ENCODE peak calls at places on chromosomes 11 and 22, in nine cellular contexts. V, Y, U, J, F, G, M, D and Q are unnamed samples.

GRCh38 chr11:118572914-118573550 is 823 bp downstream of the ARCN1 start:
- DNase-seq in V (no peak), Y (no peak), U (no peak), J (no peak), F (no peak), G (peak; percentile 75), M (peak; percentile 46), D (no peak), Q (no peak)

GRCh38 chr22:30605449-30606110 is 1.4 kb upstream of the TCN2 start:
- DNase-seq in V (peak; percentile 63), Y (peak; percentile 47), U (no peak), J (no peak), F (no peak), G (peak; percentile 25), M (peak; percentile 61), D (no peak), Q (peak; percentile 10)

GRCh38 chr11:95266751-95267374 is 35.9 kb upstream of the SESN3 start:
- DNase-seq in V (no peak), Y (no peak), U (no peak), J (no peak), F (no peak), G (no peak), M (peak; percentile 24), D (no peak), Q (no peak)

GRCh38 chr22:38296372-38296771 is 20.9 kb downstream of the CSNK1E start:
- DNase-seq in V (no peak), Y (no peak), U (no peak), J (no peak), F (no peak), G (no peak), M (no peak), D (no peak), Q (no peak)

GRCh38 chr22:32852346-32853251 is 51.1 kb downstream of the TIMP3 start:
- DNase-seq in V (peak; percentile 42), Y (peak; percentile 70), U (no peak), J (no peak), F (no peak), G (no peak), M (peak; percentile 72), D (peak; percentile 40), Q (no peak)

GRCh38 chr11:118205979-118206611 is 18.7 kb downstream of the JAML start:
- DNase-seq in V (no peak), Y (no peak), U (no peak), J (no peak), F (no peak), G (no peak), M (no peak), D (no peak), Q (no peak)

GRCh38 chr11:117911694-117912093 is 17.5 kb downstream of the TMPRSS13 start:
- DNase-seq in V (no peak), Y (peak; percentile 5), U (no peak), J (no peak), F (no peak), G (no peak), M (no peak), D (no peak), Q (no peak)

GRCh38 chr11:119267645-119268044 is 49.3 kb downstream of the MCAM start:
- DNase-seq in V (no peak), Y (no peak), U (no peak), J (no peak), F (no peak), G (no peak), M (no peak), D (no peak), Q (no peak)

GRCh38 chr11:1619449-1619848 is 2.5 kb downstream of the KRTAP5-4 start:
- DNase-seq in V (no peak), Y (no peak), U (no peak), J (no peak), F (peak; percentile 40), G (peak; percentile 15), M (peak; percentile 6), D (no peak), Q (no peak)

GRCh38 chr22:37330200-37331033 is 48.1 kb downstream of the CYTH4 start:
- DNase-seq in V (no peak), Y (no peak), U (no peak), J (peak; percentile 74), F (no peak), G (peak; percentile 90), M (peak; percentile 90), D (no peak), Q (no peak)

GRCh38 chr22:36027579-36027959 is 1.1 kb downstream of the RBFOX2 start:
- DNase-seq in V (no peak), Y (peak; percentile 26), U (no peak), J (no peak), F (no peak), G (no peak), M (no peak), D (no peak), Q (no peak)

GRCh38 chr11:62012451-62013265 is 45.2 kb upstream of the FTH1 start:
- DNase-seq in V (no peak), Y (no peak), U (no peak), J (no peak), F (peak; percentile 64), G (peak; percentile 42), M (peak; percentile 50), D (no peak), Q (no peak)

GRCh38 chr22:47918276-47918928 is 1156.0 kb downstream of the TBC1D22A start:
- DNase-seq in V (no peak), Y (no peak), U (no peak), J (no peak), F (peak; percentile 89), G (no peak), M (no peak), D (no peak), Q (no peak)

GRCh38 chr11:43988040-43988793 is 45.8 kb downstream of the C11orf96 start:
- DNase-seq in V (no peak), Y (peak; percentile 64), U (no peak), J (no peak), F (no peak), G (peak; percentile 59), M (peak; percentile 56), D (no peak), Q (no peak)

GRCh38 chr22:35315855-35316745 is 16.4 kb downstream of the TOM1 start:
- DNase-seq in V (no peak), Y (no peak), U (peak; percentile 75), J (no peak), F (peak; percentile 64), G (no peak), M (no peak), D (no peak), Q (no peak)

GRCh38 chr11:64642418-64642735 is 51.4 kb downstream of the SLC22A12 start:
- DNase-seq in V (no peak), Y (no peak), U (no peak), J (no peak), F (no peak), G (no peak), M (no peak), D (no peak), Q (no peak)

GRCh38 chr11:60767388-60767811 is 10.7 kb downstream of the MS4A15 start:
- DNase-seq in V (no peak), Y (no peak), U (peak; percentile 45), J (no peak), F (peak; percentile 70), G (no peak), M (no peak), D (no peak), Q (no peak)

GRCh38 chr22:28952857-28953256 is 69.5 kb downstream of the ZNRF3 start:
- DNase-seq in V (peak; percentile 43), Y (no peak), U (no peak), J (no peak), F (no peak), G (peak; percentile 80), M (no peak), D (no peak), Q (no peak)
- H3K27ac ChIP-seq in V (no peak overlapping the region), Y (no peak overlapping the region), U (peak overlapping the region; percentile 82), J (no peak overlapping the region), F (no peak overlapping the region), G (no peak overlapping the region), M (peak overlapping the region; percentile 44), D (peak overlapping the region; percentile 19), Q (no peak overlapping the region)

GRCh38 chr11:126216526-126217305 is 5.1 kb downstream of the FAM118B start:
- DNase-seq in V (no peak), Y (no peak), U (no peak), J (no peak), F (no peak), G (no peak), M (no peak), D (no peak), Q (no peak)

GRCh38 chr11:126210871-126211235 is 597 bp downstream of the RPUSD4 start:
- DNase-seq in V (no peak), Y (no peak), U (no peak), J (no peak), F (no peak), G (no peak), M (peak; percentile 6), D (no peak), Q (no peak)

GRCh38 chr11:126211236-126212088 is at the start of the genes FAM118B and RPUSD4:
- DNase-seq in V (peak; percentile 99), Y (peak; percentile 98), U (peak; percentile 100), J (peak; percentile 99), F (peak; percentile 100), G (peak; percentile 96), M (peak; percentile 98), D (peak; percentile 98), Q (peak; percentile 98)

GRCh38 chr11:126214446-126215240 is 3.1 kb downstream of the FAM118B start:
- DNase-seq in V (no peak), Y (no peak), U (no peak), J (no peak), F (no peak), G (no peak), M (no peak), D (no peak), Q (no peak)

GRCh38 chr11:126212089-126212660 is 593 bp downstream of the FAM118B start:
- DNase-seq in V (no peak), Y (no peak), U (no peak), J (no peak), F (no peak), G (peak; percentile 24), M (peak; percentile 9), D (no peak), Q (no peak)
- H3K27ac ChIP-seq in V (peak overlapping the region; percentile 0), Y (no peak overlapping the region), U (no peak overlapping the region), J (no peak overlapping the region), F (peak overlapping the region; percentile 35), G (peak overlapping the region; percentile 52), M (peak overlapping the region; percentile 93), D (peak overlapping the region; percentile 40), Q (peak overlapping the region; percentile 67)

DNA sequence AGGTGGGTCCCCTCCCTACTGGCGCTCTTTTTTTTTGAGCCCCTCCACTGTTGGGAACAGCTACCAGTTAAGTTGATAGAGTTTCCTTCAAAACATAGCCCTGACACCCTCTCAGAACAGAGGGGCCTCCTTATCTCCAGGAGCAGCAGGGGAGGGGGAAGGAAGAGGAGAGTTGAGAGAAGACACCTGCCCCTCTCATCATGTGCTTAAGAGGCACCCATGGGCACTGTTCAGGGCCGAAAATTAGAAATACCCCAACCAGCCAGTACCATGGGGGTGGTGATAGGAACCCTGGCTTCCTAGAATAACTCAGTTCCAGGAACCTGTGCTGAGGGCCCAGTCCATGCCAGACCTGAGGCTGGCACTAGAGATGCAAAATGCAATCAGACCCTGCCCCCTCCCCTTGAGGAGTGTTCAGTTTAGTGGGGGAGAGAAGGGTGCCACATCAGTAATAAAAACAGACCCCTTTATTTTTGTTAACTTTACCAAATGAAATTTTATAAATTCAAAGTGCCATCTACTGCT is 9.4 kb upstream of the GDPD5 start:
- DNase-seq in V (no peak), Y (no peak), U (no peak), J (no peak), F (no peak), G (no peak), M (no peak), D (no peak), Q (no peak)
- H3K27ac ChIP-seq in V (no peak overlapping the region), Y (no peak overlapping the region), U (no peak overlapping the region), J (no peak overlapping the region), F (peak overlapping the region; percentile 58), G (no peak overlapping the region), M (peak overlapping the region; percentile 69), D (no peak overlapping the region), Q (no peak overlapping the region)

GRCh38 chr11:34649597-34649996 is 28.7 kb downstream of the EHF start:
- DNase-seq in V (no peak), Y (no peak), U (no peak), J (no peak), F (no peak), G (no peak), M (no peak), D (no peak), Q (no peak)
- H3K27ac ChIP-seq in V (no peak overlapping the region), Y (no peak overlapping the region), U (no peak overlapping the region), J (peak overlapping the region; percentile 30), F (no peak overlapping the region), G (no peak overlapping the region), M (no peak overlapping the region), D (no peak overlapping the region), Q (no peak overlapping the region)